ENCODE peak calls at places on chromosome 5, in eight cellular contexts. B is GM12878; R is dorsolateral prefrontal cortex; W is PC-3; I is CD8-positive, alpha-beta memory T cell; J is ovary; G is PC-9; S is mesenchymal stem cell. Y is an unnamed sample.

GRCh38 chr5:35853652-35854051 is 3.0 kb upstream of the IL7R start:
- DNase-seq in J (peak), I (peak), S (no peak), G (no peak), B (no peak), W (no peak), R (no peak), Y (no peak)

GRCh38 chr5:58149345-58149744 is 310.5 kb downstream of the PLK2 start:
- DNase-seq in S (no peak), G (peak), W (peak), I (no peak), R (no peak), B (no peak), J (no peak), Y (peak)

GRCh38 chr5:153476767-153477166 is 13.7 kb upstream of the GRIA1 start:
- DNase-seq in R (no peak), B (no peak), G (no peak), S (peak), W (peak), J (no peak), I (no peak), Y (peak)

GRCh38 chr5:148014276-148014675 is 49.5 kb upstream of the SPINK5 start:
- DNase-seq in S (peak), G (no peak), R (no peak), I (no peak), J (no peak), W (peak), B (no peak), Y (no peak)

GRCh38 chr5:159826351-159827222 is 89.7 kb upstream of the ADRA1B start:
- DNase-seq in G (peak), B (peak), W (peak), J (no peak), S (peak), R (no peak), I (no peak), Y (peak)

GRCh38 chr5:177508837-177509236 is 789 bp downstream of the DOK3 start:
- DNase-seq in B (no peak), S (no peak), W (no peak), G (no peak), R (no peak), I (no peak), J (no peak), Y (no peak)

GRCh38 chr5:178110511-178110910 is 2.8 kb upstream of the N4BP3 start:
- DNase-seq in I (no peak), S (no peak), R (no peak), W (no peak), J (no peak), G (no peak), B (no peak), Y (no peak)

GRCh38 chr5:147750065-147750464 is 32.5 kb downstream of the JAKMIP2 start:
- DNase-seq in W (no peak), R (no peak), B (no peak), J (no peak), I (no peak), S (peak), G (no peak), Y (no peak)

GRCh38 chr5:9149988-9150387 is 395.9 kb downstream of the SEMA5A start:
- DNase-seq in W (peak), R (no peak), I (no peak), B (no peak), J (no peak), S (peak), G (no peak), Y (peak)

GRCh38 chr5:116076496-116076895 is 8.3 kb upstream of the COMMD10 start:
- DNase-seq in S (no peak), W (no peak), R (no peak), J (no peak), G (no peak), B (peak), I (no peak), Y (no peak)

GRCh38 chr5:114391321-114391720 is 29.5 kb downstream of the KCNN2 start:
- DNase-seq in S (peak), W (peak), I (no peak), B (no peak), J (no peak), G (no peak), R (no peak), Y (no peak)

GRCh38 chr5:179806250-179807045 is at the start of gene MGAT4B:
- DNase-seq in J (peak), W (peak), S (peak), I (peak), G (peak), R (no peak), B (no peak), Y (peak)

GRCh38 chr5:52997424-52997823 is 8.3 kb downstream of the ITGA2 start:
- DNase-seq in G (no peak), I (no peak), B (no peak), J (no peak), S (no peak), W (no peak), R (peak), Y (peak)

GRCh38 chr5:10276691-10277090 is 26.6 kb downstream of the CCT5 start:
- DNase-seq in I (no peak), W (no peak), R (no peak), J (no peak), G (no peak), S (no peak), B (no peak), Y (no peak)

GRCh38 chr5:133932441-133933168 is 35.8 kb downstream of the C5orf15 start:
- DNase-seq in J (no peak), I (no peak), G (no peak), B (no peak), S (no peak), W (no peak), R (no peak), Y (no peak)

GRCh38 chr5:133933670-133934295 is 34.6 kb downstream of the C5orf15 start:
- DNase-seq in W (no peak), R (no peak), S (no peak), B (no peak), G (no peak), J (no peak), I (no peak), Y (no peak)

GRCh38 chr5:133934311-133934710 is 34.1 kb downstream of the C5orf15 start:
- DNase-seq in I (no peak), B (no peak), W (no peak), R (no peak), S (no peak), J (no peak), G (no peak), Y (no peak)

GRCh38 chr5:133931546-133931945 is 36.9 kb downstream of the C5orf15 start:
- DNase-seq in G (no peak), R (no peak), W (no peak), S (no peak), I (no peak), J (no peak), B (no peak), Y (no peak)

GRCh38 chr5:133933169-133933509 is 35.3 kb downstream of the C5orf15 start:
- DNase-seq in G (no peak), J (no peak), R (no peak), B (no peak), I (no peak), S (no peak), W (no peak), Y (no peak)
- H3K27ac ChIP-seq in G (no peak), J (no peak), R (no peak), B (peak), I (peak), S (no peak), W (no peak), Y (no peak)

GRCh38 chr5:17189381-17190036 is 27.9 kb upstream of the BASP1 start:
- DNase-seq in R (peak), W (peak), J (peak), B (peak), G (peak), I (peak), S (peak), Y (peak)
- H3K27ac ChIP-seq in R (no peak), W (peak), J (no peak), B (no peak), G (no peak), I (no peak), S (no peak), Y (peak)

GRCh38 chr5:15263942-15264341 is 236.0 kb upstream of the FBXL7 start:
- DNase-seq in R (no peak), B (no peak), J (no peak), S (no peak), G (no peak), I (no peak), W (no peak), Y (no peak)

GRCh38 chr5:15261279-15261668 is 238.7 kb upstream of the FBXL7 start:
- DNase-seq in S (no peak), B (no peak), J (no peak), I (no peak), G (no peak), W (no peak), R (no peak), Y (no peak)

GRCh38 chr5:15266265-15266664 is 233.7 kb upstream of the FBXL7 start:
- DNase-seq in B (no peak), G (no peak), W (no peak), R (no peak), I (no peak), J (no peak), S (no peak), Y (no peak)

GRCh38 chr5:15260347-15261278 is 239.4 kb upstream of the FBXL7 start:
- DNase-seq in B (no peak), W (no peak), J (no peak), I (no peak), S (no peak), G (no peak), R (no peak), Y (peak)

DNA sequence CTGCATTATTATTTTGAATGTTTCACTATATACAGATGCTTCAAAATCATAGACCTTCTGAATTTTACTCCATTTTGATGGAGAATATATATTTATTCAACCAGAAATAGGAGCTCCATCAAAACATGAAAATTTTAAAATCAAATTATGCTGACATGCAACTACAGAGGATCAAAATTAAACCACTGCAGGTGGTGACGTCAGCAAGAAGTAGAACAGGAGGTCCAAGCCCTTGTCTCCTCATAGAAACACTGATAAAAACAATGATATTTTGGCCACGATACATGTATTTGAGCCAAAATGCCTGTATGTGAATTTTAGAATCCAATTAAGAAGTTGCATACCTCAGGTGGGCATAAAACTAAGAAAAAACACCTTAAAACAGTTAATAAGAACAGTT is 236.6 kb upstream of the FBXL7 start:
- DNase-seq in G (no peak), I (no peak), B (no peak), J (no peak), S (no peak), W (no peak), R (no peak), Y (no peak)
- H3K27ac ChIP-seq in G (no peak), I (no peak), B (no peak), J (no peak), S (no peak), W (no peak), R (no peak), Y (no peak)

GRCh38 chr5:95856501-95856981 is 34.0 kb upstream of the GLRX start:
- DNase-seq in I (no peak), G (no peak), J (no peak), R (no peak), W (no peak), S (no peak), B (no peak), Y (no peak)

GRCh38 chr5:95858023-95858461 is 35.5 kb upstream of the GLRX start:
- DNase-seq in S (peak), I (no peak), B (no peak), W (no peak), R (no peak), J (no peak), G (no peak), Y (peak)

GRCh38 chr5:95859327-95860060 is 37.0 kb upstream of the GLRX start:
- DNase-seq in G (no peak), J (no peak), I (no peak), W (peak), S (no peak), R (no peak), B (no peak), Y (peak)

GRCh38 chr5:95857185-95857945 is 34.8 kb upstream of the GLRX start:
- DNase-seq in I (no peak), W (no peak), B (no peak), R (peak), G (no peak), J (peak), S (peak), Y (peak)

DNA sequence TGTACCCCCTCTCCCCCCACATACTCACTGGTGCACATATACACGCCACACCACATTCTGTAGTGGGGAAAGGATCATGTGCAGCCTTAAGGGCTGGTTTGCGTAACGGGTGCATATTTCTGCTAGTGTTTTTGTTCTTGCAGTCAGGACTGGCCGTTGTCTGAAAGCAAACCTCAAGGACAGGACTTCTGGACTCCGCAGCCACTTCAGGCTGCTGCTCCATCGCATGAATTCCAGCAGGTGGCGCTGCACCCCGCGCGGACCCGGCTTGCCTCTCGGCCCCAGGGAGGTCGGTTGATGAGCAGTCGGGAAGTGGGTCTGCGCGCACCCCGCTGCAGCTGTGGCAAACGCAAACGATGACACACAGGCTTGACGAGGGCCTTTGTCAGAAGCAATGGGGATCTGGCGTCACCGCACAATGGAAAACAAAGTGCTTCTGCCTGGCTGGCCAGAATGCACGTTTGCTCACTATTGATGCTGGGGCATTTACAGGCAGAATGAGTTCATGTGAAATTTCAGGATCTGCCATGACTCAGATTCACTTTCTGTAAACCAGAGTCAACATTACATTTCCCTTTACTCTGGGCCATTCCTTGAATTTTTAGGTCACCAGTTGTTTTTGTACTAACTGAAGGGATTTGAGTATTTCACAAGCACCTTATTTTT is 36.3 kb upstream of the GLRX start:
- DNase-seq in G (peak), R (peak), J (peak), W (peak), I (peak), S (peak), B (peak), Y (peak)
- H3K27ac ChIP-seq in G (peak), R (peak), J (peak), W (peak), I (no peak), S (peak), B (no peak), Y (peak)

GRCh38 chr5:157546456-157547100 is 29.0 kb downstream of the ADAM19 start:
- DNase-seq in W (no peak), G (no peak), R (no peak), J (no peak), S (peak), I (no peak), B (no peak), Y (peak)
- H3K27ac ChIP-seq in W (no peak), G (no peak), R (no peak), J (no peak), S (no peak), I (no peak), B (no peak), Y (no peak)

GRCh38 chr5:67538343-67538670 is 341.7 kb upstream of the CD180 start:
- DNase-seq in I (no peak), B (no peak), J (no peak), R (no peak), S (no peak), G (no peak), W (no peak), Y (no peak)

GRCh38 chr5:67541869-67542268 is 345.3 kb upstream of the CD180 start:
- DNase-seq in W (no peak), I (no peak), R (no peak), J (no peak), S (no peak), G (no peak), B (no peak), Y (no peak)

GRCh38 chr5:67537439-67538342 is 341.1 kb upstream of the CD180 start:
- DNase-seq in J (no peak), B (no peak), S (peak), R (no peak), W (no peak), I (no peak), G (no peak), Y (peak)

GRCh38 chr5:67536892-67537291 is 340.3 kb upstream of the CD180 start:
- DNase-seq in S (peak), J (no peak), R (no peak), W (no peak), B (no peak), I (no peak), G (no peak), Y (no peak)

DNA sequence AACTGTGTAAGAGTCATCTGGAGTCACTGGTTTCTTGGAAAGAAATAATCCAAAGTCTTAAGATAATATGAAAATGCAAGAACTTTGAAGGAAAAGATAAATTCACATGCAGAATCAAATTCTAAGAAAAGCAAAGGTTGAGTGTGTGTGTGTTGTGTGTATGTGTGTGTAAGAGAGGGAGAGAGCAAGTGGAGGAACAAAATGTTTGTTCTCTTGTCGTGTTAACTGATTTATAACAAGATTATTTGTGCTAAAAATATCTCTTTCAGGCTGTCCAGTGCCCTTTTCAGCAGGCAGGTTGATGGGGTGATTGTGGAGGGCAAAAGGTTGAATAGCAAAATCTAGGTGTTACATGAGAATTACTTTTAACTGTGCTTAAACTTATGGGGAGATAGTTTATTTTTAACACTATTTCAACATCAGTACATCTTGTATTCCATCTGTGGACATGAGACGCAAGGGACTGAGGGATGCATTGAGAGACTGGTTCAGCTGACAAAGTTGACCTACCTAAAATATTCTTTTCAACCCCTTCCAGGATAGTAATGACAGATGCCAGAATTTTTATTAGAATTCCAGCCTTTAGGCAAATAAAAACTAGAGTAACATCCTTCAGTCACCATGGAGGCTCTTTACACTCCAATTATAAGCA is 342.4 kb upstream of the CD180 start:
- DNase-seq in W (no peak), R (no peak), B (no peak), S (no peak), I (no peak), G (no peak), J (no peak), Y (no peak)
- H3K27ac ChIP-seq in W (no peak), R (no peak), B (no peak), S (no peak), I (no peak), G (no peak), J (no peak), Y (no peak)

DNA sequence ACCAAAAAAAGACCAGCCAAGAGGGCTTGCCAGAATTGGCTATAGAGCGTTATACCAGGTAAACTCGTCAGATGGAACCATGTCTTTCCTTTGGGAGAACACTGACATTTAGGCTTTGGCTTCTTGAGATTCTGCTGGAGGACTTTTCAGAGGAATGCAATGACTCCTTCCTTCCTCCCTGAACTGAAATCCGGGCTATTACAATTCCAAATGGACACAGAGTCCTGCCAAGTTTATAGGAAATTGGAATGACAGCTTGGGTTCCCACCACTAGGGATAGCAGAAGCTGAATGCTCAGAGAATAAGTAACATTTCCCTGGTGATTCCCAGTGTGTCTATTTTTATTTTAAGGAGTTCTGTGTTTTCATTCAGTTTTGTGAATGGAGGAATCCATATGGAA is 143.0 kb downstream of the FGF1 start:
- DNase-seq in B (no peak), G (no peak), J (no peak), S (peak), R (no peak), I (no peak), W (no peak), Y (peak)
- H3K27ac ChIP-seq in B (no peak), G (no peak), J (no peak), S (no peak), R (no peak), I (no peak), W (no peak), Y (no peak)

DNA sequence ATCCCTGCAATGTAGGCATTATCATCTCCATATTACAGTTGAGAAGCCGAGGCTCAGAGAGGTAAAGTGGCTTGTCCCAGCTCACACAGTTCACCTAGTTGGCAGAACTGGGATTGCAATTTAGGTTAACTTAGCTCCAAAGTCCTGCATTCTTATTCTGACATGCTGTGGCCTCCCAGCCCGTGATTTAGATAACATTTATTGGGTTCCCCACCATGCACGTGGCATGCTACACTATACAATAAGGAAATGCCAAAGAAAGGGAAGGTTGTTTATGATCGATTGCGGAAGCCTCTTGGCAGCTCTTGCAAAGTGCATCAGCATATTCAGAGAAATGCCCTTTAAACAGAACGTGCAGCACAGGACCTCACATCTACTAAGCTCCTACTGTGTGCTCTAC is 3.2 kb downstream of the NEURL1B start:
- DNase-seq in W (no peak), J (no peak), I (no peak), S (no peak), B (no peak), R (no peak), G (no peak), Y (no peak)
- H3K27ac ChIP-seq in W (no peak), J (no peak), I (no peak), S (no peak), B (no peak), R (no peak), G (no peak), Y (no peak)

GRCh38 chr5:143723159-143723558 is 88.8 kb upstream of the HMHB1 start:
- DNase-seq in I (no peak), B (no peak), R (no peak), W (no peak), J (no peak), G (no peak), S (no peak), Y (no peak)
- H3K27ac ChIP-seq in I (no peak), B (no peak), R (no peak), W (no peak), J (no peak), G (no peak), S (no peak), Y (no peak)

DNA sequence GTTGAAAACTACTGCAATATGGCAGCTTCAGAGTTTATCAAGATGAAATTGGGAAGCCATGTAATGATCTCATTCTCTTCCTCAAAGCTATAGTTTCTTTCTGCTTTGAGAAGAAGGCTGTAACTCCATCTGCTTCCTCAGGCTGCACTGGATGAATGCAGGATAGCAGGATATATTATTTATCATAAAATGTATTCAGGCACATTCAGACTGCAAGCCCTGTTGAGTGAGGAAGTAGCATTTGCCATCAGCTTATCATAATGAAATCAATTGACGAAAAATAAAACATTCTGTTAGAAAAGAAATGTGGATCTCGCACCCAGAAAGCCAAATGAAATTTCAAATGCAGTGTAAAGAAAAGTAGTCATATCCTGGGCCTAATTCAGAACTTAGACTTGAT is 530 bp downstream of the ATP10B start:
- DNase-seq in B (no peak), W (no peak), S (no peak), I (no peak), J (no peak), R (no peak), G (no peak), Y (no peak)
- H3K27ac ChIP-seq in B (no peak), W (no peak), S (no peak), I (no peak), J (no peak), R (peak), G (no peak), Y (no peak)